ENCODE peak calls at places on chromosomes 4 and X, in eight cellular contexts. M is EL, C is NAMALWA, H is M059J, B is HTR-8/SVneo, L is activated T-helper 1 cell treated with Interleukin-2 at 50 U/mL for 16 hours, D is BJ, E is bronchial epithelial cell. P is an unnamed sample.

GRCh38 chr4:116332508-116332907 is 752.9 kb downstream of the TRAM1L1 start:
- DNase-seq in M (no peak), C (no peak), B (no peak), L (no peak), D (no peak), H (no peak), E (no peak), P (no peak)

GRCh38 chr4:76197001-76197743 is 16.5 kb downstream of the SCARB2 start:
- DNase-seq in E (no peak), L (no peak), D (no peak), C (peak; percentile 16), B (no peak), M (peak; percentile 56), H (peak; percentile 22), P (peak; percentile 29)

GRCh38 chrX:47483310-47484268 is 567 bp upstream of the ZNF41 start:
- DNase-seq in H (peak; percentile 53), M (peak; percentile 27), E (no peak), C (no peak), D (no peak), L (no peak), B (no peak), P (peak; percentile 60)

GRCh38 chrX:16718824-16719333 is 533 bp upstream of the SYAP1 start:
- DNase-seq in D (no peak), E (no peak), L (no peak), M (no peak), C (no peak), B (no peak), H (no peak), P (no peak)

GRCh38 chrX:130165703-130166502 is at the start of gene AIFM1:
- DNase-seq in B (peak; percentile 67), C (peak; percentile 95), D (peak; percentile 76), H (peak; percentile 97), L (peak; percentile 73), E (peak; percentile 90), M (peak; percentile 92), P (peak; percentile 91)

GRCh38 chr4:71140563-71140962 is 147.1 kb downstream of the DCK start:
- DNase-seq in H (no peak), L (no peak), C (no peak), B (no peak), E (no peak), M (no peak), D (no peak), P (no peak)

GRCh38 chr4:142960134-142960533 is 114.0 kb upstream of the INPP4B start:
- DNase-seq in E (peak; percentile 28), H (no peak), M (no peak), B (no peak), D (no peak), C (no peak), L (no peak), P (peak; percentile 41)

GRCh38 chr4:127782025-127782274 is 172 bp upstream of the HSPA4L start:
- DNase-seq in H (peak; percentile 73), M (peak; percentile 88), L (no peak), E (peak; percentile 73), C (peak; percentile 74), D (peak; percentile 39), B (peak; percentile 86), P (peak; percentile 82)

GRCh38 chr4:108117473-108118182 is 51.1 kb downstream of the LEF1 start:
- DNase-seq in C (no peak), D (no peak), L (no peak), M (no peak), H (peak; percentile 49), E (no peak), B (no peak), P (no peak)

GRCh38 chr4:157514711-157515110 is 294.2 kb downstream of the GRIA2 start:
- DNase-seq in M (no peak), L (no peak), C (peak; percentile 9), D (no peak), E (no peak), H (peak; percentile 6), B (no peak), P (peak; percentile 0)

GRCh38 chr4:2799971-2800690 is 7.2 kb downstream of the SH3BP2 start:
- DNase-seq in E (peak; percentile 15), L (no peak), B (no peak), C (no peak), M (no peak), H (peak; percentile 44), D (no peak), P (no peak)

GRCh38 chr4:128600410-128600809 is 209.1 kb upstream of the JADE1 start:
- DNase-seq in L (no peak), D (no peak), B (no peak), E (peak; percentile 56), H (no peak), C (no peak), M (no peak), P (peak; percentile 21)

GRCh38 chrX:155718964-155719586 is 106.3 kb upstream of the TMLHE start:
- DNase-seq in L (no peak), E (peak; percentile 4), M (no peak), B (no peak), H (peak; percentile 61), C (no peak), D (peak; percentile 6), P (peak; percentile 21)

GRCh38 chr4:81648576-81649272 is 177.0 kb upstream of the RASGEF1B start:
- DNase-seq in M (no peak), D (no peak), C (peak; percentile 83), E (no peak), L (no peak), H (no peak), B (no peak), P (no peak)

GRCh38 chr4:86834901-86835300 is 14.3 kb downstream of the SLC10A6 start:
- DNase-seq in E (peak; percentile 87), H (peak; percentile 93), C (no peak), D (peak; percentile 81), M (peak; percentile 80), B (peak; percentile 21), L (no peak), P (peak; percentile 4)

GRCh38 chr4:162461952-162462351 is 298.2 kb upstream of the FSTL5 start:
- DNase-seq in C (no peak), D (no peak), M (no peak), H (peak; percentile 2), B (peak; percentile 9), L (no peak), E (peak; percentile 37), P (no peak)

GRCh38 chr4:168885416-168885815 is 124.6 kb downstream of the CBR4 start:
- DNase-seq in E (no peak), D (no peak), M (peak; percentile 23), B (no peak), C (no peak), L (no peak), H (no peak), P (no peak)

GRCh38 chrX:3384330-3384729 is 37.9 kb upstream of the MXRA5 start:
- DNase-seq in L (no peak), C (no peak), M (peak; percentile 44), H (peak; percentile 90), E (peak; percentile 63), D (no peak), B (peak; percentile 20), P (no peak)

GRCh38 chr4:86895692-86896488 is 3.7 kb upstream of the C4orf36 start:
- DNase-seq in E (peak; percentile 73), H (peak; percentile 72), D (no peak), L (no peak), B (peak; percentile 45), M (peak; percentile 66), C (peak; percentile 82), P (peak; percentile 52)

GRCh38 chr4:94116842-94117241 is 90.8 kb upstream of the SMARCAD1 start:
- DNase-seq in D (no peak), C (no peak), L (no peak), E (no peak), B (no peak), H (no peak), M (no peak), P (no peak)

GRCh38 chr4:85210353-85210752 is 243.9 kb upstream of the WDFY3 start:
- DNase-seq in H (peak; percentile 81), C (no peak), L (no peak), M (peak; percentile 68), D (no peak), B (no peak), E (peak; percentile 94), P (peak; percentile 66)

GRCh38 chr4:6280365-6280996 is 10.8 kb downstream of the WFS1 start:
- DNase-seq in E (peak; percentile 58), M (no peak), L (no peak), C (no peak), B (no peak), H (peak; percentile 9), D (no peak), P (no peak)

GRCh38 chrX:138996268-138996667 is 284.8 kb upstream of the FGF13 start:
- DNase-seq in E (no peak), H (no peak), L (no peak), D (no peak), B (no peak), M (no peak), C (no peak), P (no peak)

GRCh38 chr4:101019941-101020401 is 327.4 kb downstream of the PPP3CA start:
- DNase-seq in E (peak; percentile 85), H (peak; percentile 64), B (no peak), C (no peak), L (no peak), D (peak; percentile 19), M (no peak), P (no peak)

GRCh38 chr4:970854-971520 is 2.4 kb downstream of the DGKQ start:
- DNase-seq in L (no peak), B (no peak), H (no peak), D (no peak), C (peak; percentile 30), E (no peak), M (peak; percentile 11), P (no peak)

GRCh38 chr4:23978031-23978430 is 88.2 kb upstream of the PPARGC1A start:
- DNase-seq in B (no peak), E (no peak), C (no peak), H (peak; percentile 69), D (peak; percentile 25), L (no peak), M (peak; percentile 21), P (no peak)

P was measured in LHCN-M2.